ENCODE peak calls at places on chromosomes 16 and 17, in seven cellular contexts. E is adrenal gland, W is K562, K is left ventricle myocardium inferior, H is psoas muscle, I is spleen, M is mucosa of descending colon. U is an unnamed sample.

GRCh38 chr17:29844339-29845048 is 85.5 kb downstream of the SSH2 start:
- DNase-seq in E (no peak), W (peak; percentile 32), K (no peak), H (no peak), I (no peak), M (no peak), U (no peak)

GRCh38 chr17:34252890-34253525 is 2.1 kb upstream of the CCL2 start:
- DNase-seq in E (no peak), W (no peak), K (no peak), H (no peak), I (no peak), M (no peak), U (no peak)

GRCh38 chr16:79114759-79115158 is 485.8 kb downstream of the MAF start:
- DNase-seq in E (no peak), W (no peak), K (no peak), H (no peak), I (no peak), M (no peak), U (no peak)

GRCh38 chr16:68737730-68738590 is 868 bp downstream of the CDH1 start:
- DNase-seq in E (no peak), W (no peak), K (no peak), H (no peak), I (peak; percentile 72), M (peak; percentile 91), U (peak; percentile 76)

GRCh38 chr17:76145231-76146052 is 4.4 kb upstream of the FOXJ1 start:
- DNase-seq in E (no peak), W (no peak), K (no peak), H (peak; percentile 57), I (peak; percentile 90), M (no peak), U (no peak)

GRCh38 chr16:55478827-55479559 is at the start of gene MMP2:
- DNase-seq in E (peak; percentile 50), W (no peak), K (peak; percentile 84), H (peak; percentile 88), I (no peak), M (peak; percentile 55), U (no peak)

GRCh38 chr17:74919440-74920305 is 3.4 kb downstream of the USH1G start:
- DNase-seq in E (no peak), W (peak; percentile 50), K (no peak), H (no peak), I (no peak), M (peak; percentile 43), U (no peak)

GRCh38 chr16:89155851-89156739 is 15.5 kb upstream of the CDH15 start:
- DNase-seq in E (peak; percentile 52), W (no peak), K (no peak), H (no peak), I (no peak), M (no peak), U (no peak)

GRCh38 chr16:23389201-23389600 is 63.8 kb downstream of the COG7 start:
- DNase-seq in E (no peak), W (no peak), K (no peak), H (no peak), I (no peak), M (peak; percentile 16), U (no peak)

GRCh38 chr16:89072216-89073130 is 21.2 kb upstream of the ACSF3 start:
- DNase-seq in E (no peak), W (no peak), K (peak; percentile 31), H (no peak), I (no peak), M (no peak), U (no peak)

GRCh38 chr17:10668771-10669170 is 11.7 kb upstream of the MYH3 start:
- DNase-seq in E (no peak), W (no peak), K (no peak), H (no peak), I (no peak), M (no peak), U (peak; percentile 35)

GRCh38 chr17:2105663-2106062 is 50.8 kb downstream of the HIC1 start:
- DNase-seq in E (no peak), W (no peak), K (no peak), H (no peak), I (no peak), M (no peak), U (no peak)

GRCh38 chr17:2102931-2103398 is 48.1 kb downstream of the HIC1 start:
- DNase-seq in E (no peak), W (no peak), K (no peak), H (no peak), I (no peak), M (no peak), U (no peak)

GRCh38 chr17:2103456-2103855 is 48.6 kb downstream of the HIC1 start:
- DNase-seq in E (no peak), W (no peak), K (no peak), H (no peak), I (no peak), M (no peak), U (no peak)

GRCh38 chr17:2106308-2106707 is 51.4 kb downstream of the HIC1 start:
- DNase-seq in E (no peak), W (no peak), K (no peak), H (no peak), I (no peak), M (no peak), U (no peak)

GRCh38 chr17:2101448-2102257 is 46.8 kb downstream of the HIC1 start:
- DNase-seq in E (peak; percentile 85), W (no peak), K (peak; percentile 31), H (peak; percentile 67), I (no peak), M (peak; percentile 92), U (no peak)
- H3K36me3 ChIP-seq in E (no peaks in the 10 kb centered on the region), W (no peaks in the 10 kb centered on the region), K (no peaks in the 10 kb centered on the region), H (no peaks in the 10 kb centered on the region), I (no peaks in the 10 kb centered on the region), M (no peaks in the 10 kb centered on the region), U (no peaks in the 10 kb centered on the region)

DNA sequence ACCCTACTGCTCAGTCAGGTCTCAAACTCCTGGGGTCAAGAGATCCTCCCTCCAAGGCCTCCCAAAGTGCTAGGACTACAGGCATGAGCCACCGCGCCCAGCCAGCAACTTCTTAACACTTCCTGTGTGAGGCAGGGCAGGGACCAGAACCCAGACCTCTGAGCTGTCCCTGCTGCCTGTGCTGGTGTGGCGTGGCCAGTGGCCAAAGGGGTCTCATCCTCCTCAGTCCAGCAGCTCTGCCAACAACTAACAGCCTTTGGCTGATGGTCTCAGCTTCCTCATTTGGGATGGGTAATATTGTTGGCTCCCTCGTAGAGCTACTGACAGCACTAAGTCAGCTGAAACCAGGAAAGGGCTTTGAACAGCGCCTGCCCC is 1.4 kb upstream of the LLGL1 start:
- DNase-seq in E (no peak), W (no peak), K (no peak), H (no peak), I (no peak), M (no peak), U (no peak)
- H3K4me3 ChIP-seq in E (no peak overlapping the region), W (no peak overlapping the region), K (peak overlapping the region; percentile 77), H (no peak overlapping the region), I (no peak overlapping the region), M (no peak overlapping the region), U (no peak overlapping the region)

GRCh38 chr17:77395609-77396008 is 254.8 kb downstream of the SEC14L1 start:
- DNase-seq in E (no peak), W (no peak), K (no peak), H (no peak), I (no peak), M (no peak), U (no peak)
- TF ChIP-seq CTCF in E (no peak), W (no peak), K (no peak), H (no peak), I (no peak), M (no peak), U (no peak)

DNA sequence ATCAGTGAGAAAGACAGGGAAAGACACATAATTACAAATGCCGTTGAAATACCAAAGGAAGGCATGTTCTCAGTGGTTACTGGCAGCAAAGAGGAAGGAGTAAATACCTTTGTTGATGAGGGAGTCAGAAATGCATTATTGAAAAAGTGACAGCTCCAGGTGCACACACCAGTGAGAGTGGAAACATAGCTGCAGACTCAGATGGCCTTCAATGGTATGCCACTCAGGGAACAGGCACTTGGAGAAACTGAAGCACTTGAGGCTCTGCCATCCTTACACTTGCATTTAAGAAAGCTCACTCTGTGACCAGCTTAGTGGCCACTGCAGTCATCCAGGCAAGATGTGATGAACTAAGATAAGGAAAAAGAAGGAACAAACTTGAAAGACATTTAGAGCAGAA is 29.9 kb downstream of the NOG start:
- DNase-seq in E (no peak), W (no peak), K (no peak), H (no peak), I (no peak), M (no peak), U (no peak)
- H3K36me3 ChIP-seq in E (no peaks in the 10 kb centered on the region), W (no peaks in the 10 kb centered on the region), K (no peaks in the 10 kb centered on the region), H (no peaks in the 10 kb centered on the region), I (no peaks in the 10 kb centered on the region), M (no peaks in the 10 kb centered on the region), U (no peaks in the 10 kb centered on the region)

GRCh38 chr16:14013145-14013570 is 58.0 kb upstream of the MRTFB start:
- DNase-seq in E (no peak), W (no peak), K (no peak), H (no peak), I (no peak), M (no peak), U (no peak)
- H3K4me3 ChIP-seq in E (peak overlapping the region; percentile 25), W (no peak overlapping the region), K (peak overlapping the region; percentile 1), H (peak overlapping the region; percentile 39), I (no peak overlapping the region), M (no peak overlapping the region), U (no peak overlapping the region)

DNA sequence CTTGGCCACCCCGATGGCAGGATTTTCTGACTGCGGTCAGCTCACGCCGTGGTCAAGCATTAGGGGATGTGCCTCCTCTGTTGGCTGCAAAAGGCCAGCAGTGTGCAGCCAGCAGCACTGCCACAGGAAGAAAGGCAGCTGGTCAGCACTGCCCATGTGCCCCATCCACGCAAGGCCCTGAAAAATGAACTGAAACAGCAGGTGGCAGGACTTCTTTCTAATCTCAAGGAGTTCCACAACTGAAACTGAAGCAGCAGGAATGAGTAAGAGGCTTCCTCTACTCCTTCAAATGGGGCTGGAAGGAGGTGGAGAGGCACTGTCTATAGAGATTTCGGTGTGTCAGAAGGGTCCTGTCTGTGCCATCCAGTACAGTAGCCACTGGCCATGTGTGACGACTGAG is 3.2 kb downstream of the ZNF500 start:
- DNase-seq in E (no peak), W (no peak), K (no peak), H (no peak), I (no peak), M (no peak), U (no peak)
- TF ChIP-seq CTCF in E (no peak), W (no peak), K (no peak), H (no peak), I (no peak), M (no peak), U (no peak)

GRCh38 chr17:37519241-37519985 is 29.7 kb downstream of the DUSP14 start:
- DNase-seq in E (no peak), W (peak; percentile 28), K (no peak), H (no peak), I (no peak), M (no peak), U (no peak)

GRCh38 chr17:37520174-37520573 is 30.5 kb downstream of the DUSP14 start:
- DNase-seq in E (no peak), W (no peak), K (no peak), H (no peak), I (no peak), M (no peak), U (no peak)

GRCh38 chr17:37523715-37524219 is 34.1 kb downstream of the DUSP14 start:
- DNase-seq in E (no peak), W (no peak), K (no peak), H (no peak), I (no peak), M (no peak), U (no peak)

GRCh38 chr17:37518816-37519215 is 29.1 kb downstream of the DUSP14 start:
- DNase-seq in E (peak; percentile 62), W (no peak), K (no peak), H (no peak), I (no peak), M (no peak), U (no peak)

GRCh38 chr17:37521821-37522220 is 32.1 kb downstream of the DUSP14 start:
- DNase-seq in E (no peak), W (no peak), K (no peak), H (no peak), I (no peak), M (no peak), U (no peak)
- H3K36me3 ChIP-seq in E (peaks cover 58% of the 10 kb centered on the region), W (peaks cover 51% of the 10 kb centered on the region), K (peaks cover 81% of the 10 kb centered on the region), H (peaks cover 85% of the 10 kb centered on the region), I (peaks cover 100% of the 10 kb centered on the region), M (no peaks in the 10 kb centered on the region), U (peaks cover 3% of the 10 kb centered on the region)